ENCODE peak calls at places on chromosomes 2 and 18, in eight cellular contexts. One of them, this sample, is unnamed. For H3K4me1, the result is how much of the 10 kb centered on the place peaks cover.

GRCh38 chr18:8515142-8515865 is 93.9 kb upstream of the RAB12 start:
- DNase-seq in breast epithelium: no peak
- DNase-seq in stomach: no peak
- DNase-seq in body of pancreas: no peak
- DNase-seq in uterus: no peak
- DNase-seq in spleen: no peak
- DNase-seq in heart left ventricle: no peak
- DNase-seq in transverse colon: no peak
- DNase-seq in this sample: no peak

GRCh38 chr2:218517434-218518206 is 50.5 kb downstream of the USP37 start:
- DNase-seq in breast epithelium: no peak
- DNase-seq in stomach: no peak
- DNase-seq in body of pancreas: no peak
- DNase-seq in uterus: no peak
- DNase-seq in spleen: no peak
- DNase-seq in heart left ventricle: no peak
- DNase-seq in transverse colon: no peak
- DNase-seq in this sample: no peak

GRCh38 chr18:37270046-37270665 is 295.4 kb downstream of the CELF4 start:
- DNase-seq in breast epithelium: no peak
- DNase-seq in stomach: peak
- DNase-seq in body of pancreas: peak
- DNase-seq in uterus: no peak
- DNase-seq in spleen: no peak
- DNase-seq in heart left ventricle: peak
- DNase-seq in transverse colon: no peak
- DNase-seq in this sample: peak

GRCh38 chr2:37797081-37797480 is 125.6 kb upstream of the CDC42EP3 start:
- DNase-seq in breast epithelium: no peak
- DNase-seq in stomach: no peak
- DNase-seq in body of pancreas: no peak
- DNase-seq in uterus: no peak
- DNase-seq in spleen: no peak
- DNase-seq in heart left ventricle: no peak
- DNase-seq in transverse colon: no peak
- DNase-seq in this sample: no peak

GRCh38 chr2:236997086-236997485 is 88.6 kb upstream of the COPS8 start:
- DNase-seq in breast epithelium: no peak
- DNase-seq in stomach: peak
- DNase-seq in body of pancreas: peak
- DNase-seq in uterus: no peak
- DNase-seq in spleen: no peak
- DNase-seq in heart left ventricle: no peak
- DNase-seq in transverse colon: no peak
- DNase-seq in this sample: no peak

GRCh38 chr2:1704606-1705556 is 39.4 kb downstream of the PXDN start:
- DNase-seq in breast epithelium: no peak
- DNase-seq in stomach: no peak
- DNase-seq in body of pancreas: no peak
- DNase-seq in uterus: no peak
- DNase-seq in spleen: no peak
- DNase-seq in heart left ventricle: no peak
- DNase-seq in transverse colon: no peak
- DNase-seq in this sample: no peak

GRCh38 chr2:55138546-55139288 is 88.5 kb upstream of the RTN4 start:
- DNase-seq in breast epithelium: no peak
- DNase-seq in stomach: no peak
- DNase-seq in body of pancreas: no peak
- DNase-seq in uterus: no peak
- DNase-seq in spleen: no peak
- DNase-seq in heart left ventricle: no peak
- DNase-seq in transverse colon: no peak
- DNase-seq in this sample: no peak

GRCh38 chr2:10303174-10303633 is 500 bp downstream of the HPCAL1 start:
- DNase-seq in breast epithelium: no peak
- DNase-seq in stomach: peak
- DNase-seq in body of pancreas: peak
- DNase-seq in uterus: peak
- DNase-seq in spleen: no peak
- DNase-seq in heart left ventricle: no peak
- DNase-seq in transverse colon: no peak
- DNase-seq in this sample: peak

GRCh38 chr2:152240559-152241231 is 65.1 kb upstream of the STAM2 start:
- DNase-seq in breast epithelium: no peak
- DNase-seq in stomach: no peak
- DNase-seq in body of pancreas: no peak
- DNase-seq in uterus: no peak
- DNase-seq in spleen: no peak
- DNase-seq in heart left ventricle: no peak
- DNase-seq in transverse colon: no peak
- DNase-seq in this sample: no peak

GRCh38 chr2:1640301-1641135 is 103.8 kb downstream of the PXDN start:
- DNase-seq in breast epithelium: no peak
- DNase-seq in stomach: no peak
- DNase-seq in body of pancreas: no peak
- DNase-seq in uterus: no peak
- DNase-seq in spleen: no peak
- DNase-seq in heart left ventricle: no peak
- DNase-seq in transverse colon: peak
- DNase-seq in this sample: no peak

GRCh38 chr2:203225423-203226039 is 13.3 kb upstream of the CYP20A1 start:
- DNase-seq in breast epithelium: no peak
- DNase-seq in stomach: no peak
- DNase-seq in body of pancreas: peak
- DNase-seq in uterus: no peak
- DNase-seq in spleen: peak
- DNase-seq in heart left ventricle: no peak
- DNase-seq in transverse colon: no peak
- DNase-seq in this sample: no peak

GRCh38 chr2:89821455-89821945 is 1130.0 kb downstream of the RPIA start:
- DNase-seq in breast epithelium: no peak
- DNase-seq in stomach: no peak
- DNase-seq in body of pancreas: no peak
- DNase-seq in uterus: no peak
- DNase-seq in spleen: no peak
- DNase-seq in heart left ventricle: no peak
- DNase-seq in transverse colon: no peak
- DNase-seq in this sample: no peak

DNA sequence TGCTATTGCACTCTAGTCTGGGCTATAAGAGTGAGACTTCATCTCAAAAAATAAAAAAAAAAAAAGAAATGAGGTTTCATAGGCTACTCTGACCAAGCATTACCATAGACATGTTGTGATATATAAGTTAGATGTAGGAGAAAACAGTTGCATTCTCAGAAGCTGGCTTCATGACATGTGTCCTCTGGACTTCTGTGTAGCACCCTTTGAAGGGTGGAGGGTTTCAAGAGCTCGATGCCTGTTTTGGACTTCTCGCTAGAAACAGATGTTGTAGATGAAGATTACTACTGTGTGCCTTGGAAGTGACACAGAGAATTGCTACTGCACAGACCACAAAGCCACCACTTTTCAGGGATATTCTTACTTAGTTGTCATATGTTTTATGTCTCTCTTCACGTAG is 91.0 kb downstream of the TMEM247 start:
- DNase-seq in breast epithelium: no peak
- DNase-seq in stomach: no peak
- DNase-seq in body of pancreas: no peak
- DNase-seq in uterus: no peak
- DNase-seq in spleen: no peak
- DNase-seq in heart left ventricle: no peak
- DNase-seq in transverse colon: no peak
- DNase-seq in this sample: no peak
- TF ChIP-seq POLR2A in breast epithelium: no peak
- TF ChIP-seq POLR2A in stomach: no peak
- TF ChIP-seq POLR2A in body of pancreas: no peak
- TF ChIP-seq POLR2A in uterus: no peak
- TF ChIP-seq POLR2A in spleen: no peak
- TF ChIP-seq POLR2A in heart left ventricle: no peak
- TF ChIP-seq POLR2A in transverse colon: no peak
- TF ChIP-seq POLR2A in this sample: no peak

GRCh38 chr18:9828794-9829712 is 56.7 kb upstream of the TXNDC2 start:
- DNase-seq in breast epithelium: no peak
- DNase-seq in stomach: no peak
- DNase-seq in body of pancreas: no peak
- DNase-seq in uterus: no peak
- DNase-seq in spleen: no peak
- DNase-seq in heart left ventricle: no peak
- DNase-seq in transverse colon: no peak
- DNase-seq in this sample: no peak

GRCh38 chr18:9831723-9832199 is 54.0 kb upstream of the TXNDC2 start:
- DNase-seq in breast epithelium: no peak
- DNase-seq in stomach: no peak
- DNase-seq in body of pancreas: no peak
- DNase-seq in uterus: no peak
- DNase-seq in spleen: no peak
- DNase-seq in heart left ventricle: no peak
- DNase-seq in transverse colon: no peak
- DNase-seq in this sample: no peak

GRCh38 chr18:9832871-9833270 is 52.9 kb upstream of the TXNDC2 start:
- DNase-seq in breast epithelium: no peak
- DNase-seq in stomach: no peak
- DNase-seq in body of pancreas: no peak
- DNase-seq in uterus: no peak
- DNase-seq in spleen: no peak
- DNase-seq in heart left ventricle: no peak
- DNase-seq in transverse colon: no peak
- DNase-seq in this sample: no peak

GRCh38 chr18:9827856-9828793 is 57.6 kb upstream of the TXNDC2 start:
- DNase-seq in breast epithelium: peak
- DNase-seq in stomach: peak
- DNase-seq in body of pancreas: no peak
- DNase-seq in uterus: no peak
- DNase-seq in spleen: peak
- DNase-seq in heart left ventricle: no peak
- DNase-seq in transverse colon: peak
- DNase-seq in this sample: peak

DNA sequence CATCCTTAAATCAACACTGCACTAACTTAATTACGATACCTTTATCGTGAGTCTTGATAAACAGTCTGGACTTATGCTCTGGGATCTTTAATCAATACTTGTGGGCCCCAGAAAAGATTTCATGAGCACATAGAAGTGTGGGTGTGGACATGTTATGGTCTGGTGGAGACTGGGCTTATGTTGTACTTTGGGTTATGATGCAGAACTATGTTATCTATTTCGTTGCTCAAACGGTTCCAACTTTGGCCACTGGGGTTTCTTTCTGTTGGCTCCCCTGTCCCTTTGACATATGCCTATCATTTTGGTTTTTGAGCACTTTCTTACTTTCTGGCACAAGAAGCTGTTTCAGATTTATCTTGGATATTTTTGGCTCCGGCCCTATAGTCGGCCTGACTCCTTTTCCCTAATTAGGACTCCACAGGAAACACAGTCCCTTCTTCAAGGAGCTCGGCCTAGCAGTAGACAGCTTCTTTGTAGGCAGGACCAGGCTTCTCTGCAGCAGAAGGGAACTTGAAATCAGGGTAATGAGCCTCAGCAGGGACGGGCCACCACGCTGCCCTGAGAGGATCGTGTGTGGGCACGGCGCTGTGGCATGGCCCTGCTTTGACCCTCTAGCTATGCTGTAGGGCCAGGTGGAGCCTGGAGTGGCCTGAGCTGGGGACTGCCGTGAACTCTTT is 54.6 kb upstream of the TXNDC2 start:
- DNase-seq in breast epithelium: no peak
- DNase-seq in stomach: no peak
- DNase-seq in body of pancreas: no peak
- DNase-seq in uterus: no peak
- DNase-seq in spleen: no peak
- DNase-seq in heart left ventricle: no peak
- DNase-seq in transverse colon: no peak
- DNase-seq in this sample: no peak
- TF ChIP-seq CTCF in breast epithelium: no peak
- TF ChIP-seq CTCF in stomach: no peak
- TF ChIP-seq CTCF in body of pancreas: no peak
- TF ChIP-seq CTCF in uterus: no peak
- TF ChIP-seq CTCF in spleen: no peak
- TF ChIP-seq CTCF in heart left ventricle: peak
- TF ChIP-seq CTCF in transverse colon: no peak
- TF ChIP-seq CTCF in this sample: no peak

DNA sequence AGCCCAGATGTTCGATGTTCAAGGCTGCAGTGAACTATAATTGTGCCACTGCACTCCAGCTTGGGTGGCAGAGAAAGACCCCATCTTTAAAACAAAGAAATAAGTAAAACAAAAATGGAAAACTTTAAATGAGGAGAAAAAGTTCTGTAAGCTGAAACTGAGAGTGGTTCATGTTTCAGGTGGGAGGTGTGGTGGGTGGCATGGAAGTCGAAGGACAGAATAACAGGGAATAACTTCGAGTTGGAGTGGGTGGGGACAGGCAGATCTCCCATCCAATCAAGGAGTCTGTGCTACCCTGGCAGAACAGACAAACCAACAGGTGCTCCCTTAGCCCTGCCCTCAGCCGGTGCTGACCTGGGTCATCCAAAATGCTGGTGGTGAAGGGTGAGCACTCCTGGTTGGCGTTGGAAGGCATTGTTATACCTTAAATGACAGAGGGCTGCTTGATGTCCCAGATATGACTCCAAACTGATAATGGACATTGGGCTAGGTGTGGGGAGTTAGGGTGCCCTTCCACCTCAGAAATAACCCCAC is 328.4 kb downstream of the DYSF start:
- DNase-seq in breast epithelium: no peak
- DNase-seq in stomach: no peak
- DNase-seq in body of pancreas: no peak
- DNase-seq in uterus: no peak
- DNase-seq in spleen: peak
- DNase-seq in heart left ventricle: no peak
- DNase-seq in transverse colon: no peak
- DNase-seq in this sample: no peak
- H3K4me1 ChIP-seq in breast epithelium: under half
- H3K4me1 ChIP-seq in stomach: under half
- H3K4me1 ChIP-seq in body of pancreas: under half
- H3K4me1 ChIP-seq in uterus: under half
- H3K4me1 ChIP-seq in spleen: under half
- H3K4me1 ChIP-seq in heart left ventricle: under half
- H3K4me1 ChIP-seq in transverse colon: under half
- H3K4me1 ChIP-seq in this sample: under half

DNA sequence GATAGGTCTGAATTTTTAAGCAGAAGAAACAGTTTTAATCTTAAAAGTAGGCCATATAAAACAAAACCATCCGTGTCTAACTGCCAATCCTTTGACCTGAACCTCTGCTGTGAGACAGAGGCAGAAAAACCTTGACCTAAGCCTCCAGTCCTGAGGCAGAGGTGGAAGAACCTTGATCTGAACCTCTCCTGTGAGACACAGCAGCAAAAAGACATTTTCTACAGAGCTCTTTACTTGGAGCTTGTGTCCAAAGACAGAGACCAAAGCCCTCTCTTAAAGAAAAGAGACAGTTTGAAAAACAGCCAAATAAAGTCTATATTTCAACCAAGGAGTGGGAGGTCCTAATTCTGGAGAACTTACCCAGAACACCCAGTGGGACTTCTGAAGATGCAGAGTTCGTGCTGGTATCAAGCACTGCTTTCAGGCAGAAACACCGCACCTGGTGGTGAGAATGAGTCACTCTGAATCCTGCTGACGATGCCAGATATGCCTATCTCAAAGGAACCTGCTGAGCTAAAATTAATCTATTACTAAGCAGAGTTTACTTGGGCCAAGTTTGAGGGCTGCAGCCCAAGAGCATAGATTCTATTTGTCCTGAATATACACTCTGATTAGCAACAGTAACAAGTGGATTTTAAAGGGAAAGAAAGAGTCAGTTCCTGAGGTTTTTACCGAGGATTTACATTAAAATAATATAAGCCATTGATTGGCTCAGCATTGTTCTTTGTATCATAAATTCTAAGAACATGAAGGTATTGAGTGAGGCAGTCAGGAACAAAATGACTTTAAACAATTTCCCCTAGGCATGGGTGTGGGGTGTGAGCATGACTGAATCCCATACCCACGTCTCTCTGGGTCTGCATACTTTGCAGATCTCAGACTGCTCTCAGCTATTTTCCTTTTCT is 806.4 kb downstream of the TRIB2 start:
- DNase-seq in breast epithelium: no peak
- DNase-seq in stomach: peak
- DNase-seq in body of pancreas: peak
- DNase-seq in uterus: peak
- DNase-seq in spleen: no peak
- DNase-seq in heart left ventricle: peak
- DNase-seq in transverse colon: no peak
- DNase-seq in this sample: peak
- TF ChIP-seq POLR2A in breast epithelium: no peak
- TF ChIP-seq POLR2A in stomach: no peak
- TF ChIP-seq POLR2A in body of pancreas: peak
- TF ChIP-seq POLR2A in uterus: no peak
- TF ChIP-seq POLR2A in spleen: no peak
- TF ChIP-seq POLR2A in heart left ventricle: no peak
- TF ChIP-seq POLR2A in transverse colon: no peak
- TF ChIP-seq POLR2A in this sample: no peak

This sample was measured in ovary.